ENCODE peak calls at places on chromosome 19, in eight cellular contexts. K is thoracic aorta, X is retinal pigment epithelial cell, C is GM12864, U is dorsolateral prefrontal cortex, D is A673, R is AG09309, Y is right atrium auricular region. Q is an unnamed sample.

GRCh38 chr19:480016-480855 is 16.1 kb upstream of the MADCAM1 start:
- DNase-seq in C (no peak), R (no peak), D (peak), Y (peak), X (no peak), U (peak), K (peak), Q (peak)

GRCh38 chr19:27647423-27647822 is 1565.5 kb downstream of the UQCRFS1 start:
- DNase-seq in U (no peak), X (no peak), R (no peak), D (no peak), K (no peak), C (no peak), Y (peak), Q (no peak)

GRCh38 chr19:3146677-3147100 is 10.9 kb downstream of the GNA15 start:
- DNase-seq in U (no peak), K (no peak), X (no peak), C (no peak), Y (no peak), R (no peak), D (no peak), Q (no peak)

GRCh38 chr19:11699931-11700794 is 38.6 kb downstream of the ZNF823 start:
- DNase-seq in Y (no peak), C (no peak), R (no peak), K (no peak), X (no peak), U (no peak), D (peak), Q (peak)

GRCh38 chr19:49061445-49061844 is 3.2 kb downstream of the NTF4 start:
- DNase-seq in X (no peak), C (no peak), Y (no peak), D (no peak), U (no peak), R (no peak), K (no peak), Q (no peak)

GRCh38 chr19:33143897-33144405 is 12.0 kb downstream of the WDR88 start:
- DNase-seq in X (no peak), D (peak), R (no peak), C (no peak), Y (peak), U (peak), K (no peak), Q (peak)

GRCh38 chr19:14149509-14149994 is 13.2 kb upstream of the ASF1B start:
- DNase-seq in X (no peak), K (no peak), Y (peak), R (no peak), U (peak), D (peak), C (no peak), Q (peak)

GRCh38 chr19:8208710-8209110 is 460 bp upstream of the CERS4 start:
- DNase-seq in Y (peak), C (no peak), D (no peak), U (no peak), R (no peak), X (no peak), K (no peak), Q (no peak)

GRCh38 chr19:10761443-10762242 is 43.8 kb downstream of the DNM2 start:
- DNase-seq in C (no peak), X (no peak), K (no peak), R (no peak), D (no peak), U (no peak), Y (no peak), Q (no peak)

GRCh38 chr19:3656747-3657394 is 30.3 kb upstream of the CACTIN start:
- DNase-seq in D (no peak), C (no peak), R (no peak), X (no peak), K (no peak), Y (no peak), U (no peak), Q (no peak)

GRCh38 chr19:27673986-27674385 is 1539.0 kb downstream of the UQCRFS1 start:
- DNase-seq in D (no peak), X (no peak), R (no peak), Y (peak), C (no peak), K (no peak), U (no peak), Q (no peak)

GRCh38 chr19:4052993-4053422 is 13.7 kb downstream of the ZBTB7A start:
- DNase-seq in R (no peak), U (no peak), K (no peak), Y (no peak), X (no peak), C (no peak), D (no peak), Q (peak)

GRCh38 chr19:57302727-57303401 is 17.4 kb upstream of the ZNF543 start:
- DNase-seq in R (no peak), C (no peak), Y (no peak), D (no peak), U (no peak), X (no peak), K (no peak), Q (no peak)

GRCh38 chr19:53019684-53020083 is 6.0 kb downstream of the ERVV-1 start:
- DNase-seq in D (no peak), K (no peak), R (no peak), X (no peak), U (no peak), Y (no peak), C (no peak), Q (no peak)

GRCh38 chr19:6241056-6241455 is 38.7 kb downstream of the MLLT1 start:
- DNase-seq in U (no peak), K (no peak), C (no peak), D (no peak), X (no peak), R (no peak), Y (no peak), Q (no peak)

GRCh38 chr19:11821474-11821873 is 7.4 kb downstream of the ZNF440 start:
- DNase-seq in C (no peak), K (no peak), X (no peak), U (no peak), D (no peak), Y (no peak), R (peak), Q (peak)

GRCh38 chr19:281992-282391 is 9.2 kb downstream of the PLPP2 start:
- DNase-seq in K (no peak), D (no peak), C (no peak), U (no peak), Y (peak), R (no peak), X (no peak), Q (no peak)

GRCh38 chr19:5632241-5632612 is 9.3 kb downstream of the SAFB start:
- DNase-seq in R (no peak), X (no peak), D (no peak), C (no peak), Y (no peak), U (no peak), K (no peak), Q (no peak)

GRCh38 chr19:3366761-3367571 is 583 bp downstream of the NFIC start:
- DNase-seq in D (peak), R (no peak), Y (no peak), U (no peak), K (no peak), C (no peak), X (no peak), Q (no peak)

DNA sequence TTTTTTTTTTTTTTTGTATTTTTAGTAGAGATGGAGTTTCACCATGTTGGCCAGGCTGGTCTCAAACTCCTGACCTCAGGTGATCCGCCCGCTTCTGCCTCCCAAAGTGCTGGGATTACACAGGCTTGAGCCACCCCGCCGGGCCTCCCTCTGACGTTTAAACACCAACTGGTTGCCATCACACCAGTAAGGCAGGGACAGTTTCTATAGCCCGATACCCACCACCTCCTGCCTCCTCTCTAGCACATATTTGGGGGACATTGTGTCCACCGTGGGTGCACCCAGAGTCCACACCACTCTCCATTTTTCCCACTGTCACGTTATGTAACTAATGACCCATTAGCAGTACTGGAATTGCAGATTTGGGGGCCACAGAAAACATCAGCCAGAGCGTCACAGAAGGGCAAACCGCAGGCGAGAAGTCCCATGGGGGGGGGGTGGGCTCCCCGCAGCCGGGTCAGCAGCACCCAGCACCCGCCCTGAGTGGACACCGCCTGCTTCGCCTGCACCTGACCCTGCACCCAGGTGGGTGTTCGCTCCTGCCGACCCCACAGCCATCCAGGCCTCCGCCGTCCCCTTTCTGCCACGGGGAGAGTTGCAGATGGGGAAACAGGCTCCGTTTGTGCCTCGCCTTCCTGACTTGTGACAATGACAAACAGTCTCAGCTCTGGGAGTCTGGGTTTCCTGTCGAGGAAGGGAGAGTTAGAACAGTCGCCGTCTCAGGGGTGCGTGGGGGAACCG is 3.6 kb downstream of the ONECUT3 start:
- DNase-seq in X (no peak), K (no peak), C (no peak), D (no peak), U (no peak), Y (no peak), R (no peak), Q (no peak)
- H3K4me3 ChIP-seq in X (no peak), K (no peak), C (no peak), D (no peak), U (no peak), Y (no peak), R (no peak), Q (no peak)

DNA sequence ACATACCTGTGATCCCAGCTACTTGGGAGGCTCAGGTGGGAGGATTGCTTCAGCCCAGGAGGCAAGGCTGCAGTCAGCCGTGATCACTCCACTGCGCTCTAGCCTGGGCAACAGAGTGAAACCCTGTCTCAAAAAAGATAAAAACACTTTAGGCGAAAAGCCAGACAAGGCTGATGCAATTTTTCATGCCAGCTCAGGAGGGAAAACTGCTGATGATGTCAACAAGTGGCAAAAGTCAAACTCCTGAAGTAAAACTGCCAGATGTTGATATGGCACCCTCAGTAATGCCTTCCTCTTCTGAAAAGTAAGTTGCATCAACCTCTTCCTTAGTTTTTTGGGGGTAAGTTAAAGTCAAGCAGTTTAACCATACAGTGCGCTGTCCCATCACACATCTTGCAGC is 15.6 kb downstream of the ZNF599 start:
- DNase-seq in Y (no peak), K (no peak), C (no peak), R (no peak), D (no peak), X (no peak), U (no peak), Q (no peak)
- TF ChIP-seq CTCF in Y (no peak), K (no peak), C (no peak), R (no peak), D (no peak), X (no peak), U (no peak), Q (no peak)

DNA sequence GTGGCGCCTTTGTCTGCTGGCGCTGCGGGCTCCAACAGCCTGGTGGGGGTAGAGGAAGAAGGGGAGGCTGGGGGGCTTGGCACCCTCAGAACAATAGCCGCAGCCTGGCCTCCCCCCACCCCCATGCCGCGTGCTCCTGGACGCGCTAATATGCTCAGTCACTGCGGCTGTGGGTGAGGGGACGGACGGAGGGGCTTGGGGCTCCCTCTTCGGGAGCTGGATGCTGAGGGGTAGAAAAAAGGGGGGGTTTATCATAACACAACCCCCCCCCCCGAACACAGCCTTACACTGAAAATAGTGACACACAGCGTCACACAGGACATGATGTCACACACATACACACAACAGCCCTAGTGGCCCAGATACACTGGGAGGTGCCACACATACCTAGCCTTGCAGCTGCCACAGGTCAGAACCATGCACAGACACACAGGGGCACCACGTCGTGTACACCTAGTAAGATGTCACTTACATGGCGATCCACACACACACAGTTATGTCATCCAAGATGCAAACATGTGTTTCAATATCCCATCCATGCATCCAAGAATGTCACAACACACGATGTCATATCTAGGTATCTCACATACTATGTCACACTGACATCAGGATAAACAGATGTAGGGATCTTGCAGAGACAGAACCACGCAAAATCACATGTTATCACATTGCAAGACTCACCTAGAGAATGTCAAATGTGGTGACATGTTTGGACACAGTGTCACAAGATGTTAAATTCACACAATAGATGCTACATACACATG is 760 bp downstream of the MAST1 start:
- DNase-seq in Y (no peak), K (no peak), R (no peak), U (no peak), X (no peak), D (no peak), C (no peak), Q (no peak)
- H3K4me3 ChIP-seq in Y (no peak), K (peak), R (no peak), U (peak), X (peak), D (peak), C (no peak), Q (no peak)

DNA sequence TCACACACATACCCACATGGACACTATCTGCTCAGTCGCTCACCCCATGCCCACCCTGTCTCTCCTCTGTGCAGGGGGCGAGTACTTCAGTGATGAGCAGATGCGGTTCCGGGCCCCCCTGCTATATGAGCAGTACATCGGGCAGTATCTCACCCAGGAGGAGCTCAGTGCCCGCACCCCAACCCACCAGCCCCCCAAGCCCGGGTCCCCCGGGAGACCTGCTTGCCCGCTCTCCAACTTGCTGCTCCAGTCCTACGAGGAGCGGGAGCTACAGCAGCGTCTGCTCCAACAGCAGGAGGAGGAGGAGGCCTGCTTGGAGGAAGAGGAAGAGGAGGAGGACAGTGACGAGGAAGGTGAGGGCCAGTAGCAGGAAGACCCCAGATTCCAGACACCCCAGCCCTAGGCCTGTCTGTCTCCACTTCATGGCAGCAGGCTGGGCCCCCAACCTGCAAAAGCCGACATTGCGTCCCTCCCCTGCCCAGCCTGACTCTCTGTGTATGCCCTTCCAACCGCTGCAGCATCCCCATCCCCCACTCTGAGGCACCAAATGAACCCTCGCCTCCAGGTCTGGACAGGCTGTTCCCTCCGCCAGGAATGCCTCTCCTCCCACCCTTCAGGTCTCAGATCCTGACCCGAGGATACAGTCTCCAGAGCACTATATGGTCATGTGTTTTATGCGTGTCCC is 9.7 kb downstream of the CCDC97 start:
- DNase-seq in R (no peak), X (no peak), D (no peak), U (no peak), K (no peak), C (no peak), Y (no peak), Q (no peak)
- TF ChIP-seq CTCF in R (no peak), X (no peak), D (no peak), U (no peak), K (no peak), C (no peak), Y (no peak), Q (no peak)

GRCh38 chr19:39167461-39168257 is 29.1 kb upstream of the NCCRP1 start:
- DNase-seq in R (no peak), K (no peak), D (no peak), C (no peak), Y (no peak), X (no peak), U (no peak), Q (no peak)
- H3K4me3 ChIP-seq in R (no peak), K (no peak), D (no peak), C (no peak), Y (no peak), X (no peak), U (no peak), Q (no peak)

GRCh38 chr19:55676889-55677505 is 2.0 kb downstream of the EPN1 start:
- DNase-seq in C (no peak), D (no peak), U (no peak), K (no peak), X (no peak), Y (no peak), R (no peak), Q (no peak)

GRCh38 chr19:55677572-55678028 is 2.6 kb downstream of the EPN1 start:
- DNase-seq in R (no peak), Y (no peak), C (no peak), K (no peak), D (no peak), U (no peak), X (no peak), Q (no peak)

GRCh38 chr19:55674841-55675660 is at the start of gene EPN1:
- DNase-seq in U (peak), K (peak), Y (peak), C (peak), D (peak), X (peak), R (peak), Q (peak)

GRCh38 chr19:55675661-55676354 is 782 bp downstream of the EPN1 start:
- DNase-seq in U (no peak), D (no peak), X (no peak), C (no peak), R (no peak), Y (no peak), K (no peak), Q (no peak)

GRCh38 chr19:55676384-55676783 is 1.4 kb downstream of the EPN1 start:
- DNase-seq in X (no peak), R (no peak), C (no peak), D (no peak), Y (no peak), U (no peak), K (no peak), Q (peak)
- TF ChIP-seq CTCF in X (no peak), R (no peak), C (no peak), D (no peak), Y (peak), U (no peak), K (no peak), Q (peak)

DNA sequence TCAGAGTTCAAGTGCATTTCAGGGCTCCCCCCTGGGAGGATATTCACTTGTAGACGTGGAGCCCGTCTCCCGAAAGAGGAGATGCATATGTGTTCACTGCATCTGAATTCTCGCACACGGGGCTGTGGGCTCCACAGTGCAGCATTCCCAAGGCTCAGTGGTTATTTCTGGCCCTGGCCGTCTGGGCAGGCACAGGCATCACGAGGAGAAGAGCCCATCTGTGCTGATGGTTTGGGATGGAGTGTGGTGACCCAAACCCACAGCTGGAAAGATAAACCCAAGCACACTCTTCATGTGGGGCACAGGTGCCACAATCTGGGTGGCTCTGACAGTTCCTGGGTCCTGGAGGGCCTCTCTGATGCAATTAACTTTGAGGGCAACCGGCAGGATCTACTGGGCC is 242.1 kb downstream of the TSHZ3 start:
- DNase-seq in U (no peak), R (no peak), Y (no peak), X (no peak), D (no peak), C (no peak), K (no peak), Q (no peak)
- H3K4me3 ChIP-seq in U (no peak), R (no peak), Y (no peak), X (no peak), D (no peak), C (no peak), K (no peak), Q (no peak)

GRCh38 chr19:15631817-15632216 is 8.9 kb upstream of the CYP4F3 start:
- DNase-seq in Y (no peak), X (no peak), K (no peak), D (peak), U (no peak), C (no peak), R (no peak), Q (peak)
- TF ChIP-seq CTCF in Y (peak), X (peak), K (no peak), D (peak), U (no peak), C (peak), R (peak), Q (peak)